ENCODE peak calls at places on chromosomes 1 and 21, in six cellular contexts. X, P, N, J, O and Q are unnamed samples.

GRCh38 chr1:96863449-96863848 is 141.9 kb downstream of the PTBP2 start:
- DNase-seq in P (no peak), X (no peak), O (no peak), J (no peak), N (no peak), Q (no peak)

GRCh38 chr1:159911668-159912067 is 11.7 kb upstream of the CFAP45 start:
- DNase-seq in J (no peak), P (no peak), N (no peak), O (no peak), X (no peak), Q (no peak)

GRCh38 chr1:196002906-196003305 is 605.3 kb downstream of the KCNT2 start:
- DNase-seq in P (peak; percentile 77), N (no peak), O (no peak), J (no peak), X (peak; percentile 35), Q (no peak)

GRCh38 chr1:116092752-116093489 is 18.3 kb upstream of the MAB21L3 start:
- DNase-seq in P (peak; percentile 2), N (no peak), O (no peak), X (peak; percentile 23), J (no peak), Q (no peak)

GRCh38 chr1:20660363-20661234 is 570 bp downstream of the DDOST start:
- DNase-seq in O (no peak), N (no peak), X (no peak), J (no peak), P (peak; percentile 19), Q (peak; percentile 9)

GRCh38 chr1:24551290-24551859 is 4.5 kb upstream of the NCMAP start:
- DNase-seq in J (no peak), X (no peak), P (peak; percentile 48), N (no peak), O (no peak), Q (no peak)

GRCh38 chr21:33567914-33568313 is 20.6 kb downstream of the DONSON start:
- DNase-seq in X (no peak), N (no peak), P (no peak), O (no peak), J (no peak), Q (no peak)

GRCh38 chr21:45296638-45297037 is 8.9 kb upstream of the POFUT2 start:
- DNase-seq in X (no peak), N (no peak), J (no peak), P (no peak), O (no peak), Q (no peak)

GRCh38 chr1:231550448-231550781 is 21.9 kb downstream of the TSNAX start:
- DNase-seq in P (peak; percentile 64), N (no peak), X (peak; percentile 49), O (peak; percentile 63), J (no peak), Q (no peak)

GRCh38 chr1:33792651-33793050 is 71.2 kb upstream of the HMGB4 start:
- DNase-seq in O (no peak), X (no peak), J (no peak), N (no peak), P (no peak), Q (no peak)

GRCh38 chr1:89547563-89548485 is 23.2 kb downstream of the LRRC8B start:
- DNase-seq in X (no peak), P (no peak), N (no peak), O (no peak), J (peak; percentile 61), Q (no peak)

GRCh38 chr1:34918609-34919561 is 10.6 kb downstream of the DLGAP3 start:
- DNase-seq in J (no peak), O (no peak), N (no peak), X (no peak), P (no peak), Q (no peak)

GRCh38 chr1:198656500-198656932 is 17.7 kb downstream of the PTPRC start:
- DNase-seq in O (no peak), X (no peak), N (peak; percentile 55), P (peak; percentile 84), J (no peak), Q (no peak)

GRCh38 chr1:107870691-107871090 is 94.3 kb downstream of the VAV3 start:
- DNase-seq in N (no peak), O (no peak), X (no peak), J (peak; percentile 48), P (no peak), Q (peak; percentile 1)